ENCODE peak calls at places on chromosomes 5 and 9, in ten cellular contexts. F is mammary epithelial cell, C is stomach, M is H1, X is tibial nerve, L is vagina, G is A549, S is uterus, D is astrocyte, K is heart right ventricle. B is an unnamed sample.

GRCh38 chr5:157554180-157555030 is 21.2 kb downstream of the ADAM19 start:
- DNase-seq in M (no peak), C (no peak), F (no peak), K (no peak), X (no peak), G (no peak), D (no peak), L (no peak), S (no peak), B (no peak)

GRCh38 chr5:61623401-61624069 is 291.5 kb downstream of the ZSWIM6 start:
- DNase-seq in F (no peak), C (no peak), X (no peak), S (no peak), K (no peak), L (no peak), M (no peak), D (peak; percentile 12), G (peak; percentile 60), B (no peak)

GRCh38 chr9:84255701-84256100 is 84.9 kb downstream of the SLC28A3 start:
- DNase-seq in L (no peak), G (no peak), S (no peak), C (no peak), F (no peak), X (no peak), D (no peak), M (no peak), K (no peak), B (no peak)

GRCh38 chr5:33334829-33335228 is 105.9 kb upstream of the TARS1 start:
- DNase-seq in M (no peak), K (no peak), L (no peak), F (no peak), S (no peak), C (no peak), G (no peak), D (no peak), X (no peak), B (no peak)

GRCh38 chr9:124595743-124596142 is 88.5 kb upstream of the NR5A1 start:
- DNase-seq in C (no peak), F (no peak), K (no peak), G (peak; percentile 16), D (no peak), M (no peak), X (no peak), L (no peak), S (no peak), B (no peak)

GRCh38 chr5:119522841-119523240 is 70.5 kb downstream of the HSD17B4 start:
- DNase-seq in K (no peak), L (no peak), X (no peak), D (no peak), S (no peak), C (no peak), M (no peak), G (no peak), F (no peak), B (no peak)

GRCh38 chr9:136204838-136205706 is at the start of gene LHX3:
- DNase-seq in C (no peak), K (no peak), G (no peak), L (no peak), M (peak; percentile 83), S (no peak), D (no peak), X (no peak), F (no peak), B (no peak)

GRCh38 chr9:72557549-72557948 is 36.1 kb downstream of the TMC1 start:
- DNase-seq in F (peak; percentile 97), S (peak; percentile 39), M (no peak), L (peak; percentile 94), C (no peak), K (no peak), D (peak; percentile 91), X (no peak), G (peak; percentile 98), B (no peak)

GRCh38 chr5:135251099-135251498 is 147.9 kb downstream of the MACROH2A1 start:
- DNase-seq in C (no peak), G (no peak), X (no peak), L (peak; percentile 40), S (no peak), D (no peak), M (peak; percentile 16), F (no peak), K (no peak), B (no peak)

GRCh38 chr5:39132128-39132447 is 57.9 kb upstream of the RICTOR start:
- DNase-seq in S (no peak), D (no peak), M (no peak), K (no peak), C (no peak), F (peak; percentile 35), G (no peak), L (no peak), X (no peak), B (no peak)

GRCh38 chr5:1056611-1057484 is 48.2 kb downstream of the NKD2 start:
- DNase-seq in M (no peak), L (no peak), C (no peak), G (no peak), X (no peak), S (no peak), K (peak; percentile 9), F (no peak), D (no peak), B (peak; percentile 42)

GRCh38 chr9:37468620-37469019 is 3.4 kb upstream of the ZBTB5 start:
- DNase-seq in M (no peak), C (no peak), S (no peak), K (no peak), L (no peak), F (no peak), G (peak; percentile 32), X (no peak), D (no peak), B (no peak)

GRCh38 chr9:37464426-37465248 is 613 bp downstream of the ZBTB5 start:
- DNase-seq in K (peak; percentile 77), L (peak; percentile 94), S (no peak), C (peak; percentile 72), M (peak; percentile 93), F (peak; percentile 85), G (no peak), D (peak; percentile 56), X (peak; percentile 53), B (peak; percentile 85)

GRCh38 chr9:37466037-37466709 is 923 bp upstream of the ZBTB5 start:
- DNase-seq in D (peak; percentile 68), S (peak; percentile 71), C (peak; percentile 74), G (peak; percentile 93), M (peak; percentile 82), X (peak; percentile 23), K (peak; percentile 64), L (peak; percentile 93), F (peak; percentile 78), B (peak; percentile 90)

GRCh38 chr9:37465249-37466036 is at the start of gene ZBTB5:
- DNase-seq in C (peak; percentile 99), S (peak; percentile 99), D (peak; percentile 100), M (peak; percentile 96), L (peak; percentile 100), G (peak; percentile 100), X (peak; percentile 99), F (peak; percentile 100), K (peak; percentile 98), B (peak; percentile 99)

DNA sequence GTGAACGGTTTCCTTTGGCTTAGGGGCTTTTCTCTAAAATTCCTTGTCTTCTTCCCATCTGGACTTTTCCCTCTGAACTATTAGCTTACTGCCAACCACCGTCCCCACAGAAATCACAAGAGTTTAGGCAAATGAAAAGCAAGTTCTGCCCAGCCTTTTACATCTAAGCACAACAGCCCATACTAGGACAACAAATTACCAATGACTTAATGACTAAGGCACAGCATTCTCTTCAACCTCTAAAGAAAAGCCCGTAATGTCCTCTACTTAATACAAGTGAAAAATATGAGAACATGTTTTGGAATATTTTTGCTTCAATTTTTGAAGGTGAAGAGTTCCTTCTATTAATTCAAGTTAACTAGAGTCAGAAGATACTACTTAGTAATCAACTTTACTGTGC is 1.2 kb downstream of the ZBTB5 start:
- DNase-seq in M (no peak), C (no peak), K (no peak), L (no peak), F (no peak), G (no peak), D (no peak), X (no peak), S (no peak), B (no peak)
- H3K27ac ChIP-seq in M (no peak overlapping the region), C (peak overlapping the region; percentile 98), K (peak overlapping the region; percentile 93), L (peak overlapping the region; percentile 97), F (peak overlapping the region; percentile 91), G (peak overlapping the region; percentile 99), D (peak overlapping the region; percentile 96), X (peak overlapping the region; percentile 97), S (peak overlapping the region; percentile 93), B (no peak overlapping the region)

GRCh38 chr9:88998506-88998905 is 7.2 kb downstream of the S1PR3 start:
- DNase-seq in X (no peak), F (no peak), K (no peak), M (peak; percentile 11), G (no peak), C (no peak), D (no peak), S (no peak), L (peak; percentile 11), B (no peak)
- H3K27ac ChIP-seq in X (peak overlapping the region; percentile 83), F (no peak overlapping the region), K (peak overlapping the region; percentile 57), M (no peak overlapping the region), G (peak overlapping the region; percentile 3), C (peak overlapping the region; percentile 23), D (no peak overlapping the region), S (peak overlapping the region; percentile 49), L (peak overlapping the region; percentile 79), B (peak overlapping the region; percentile 15)

GRCh38 chr5:113084402-113085083 is 107.9 kb downstream of the DCP2 start:
- DNase-seq in S (no peak), L (peak; percentile 77), F (no peak), D (no peak), C (no peak), X (no peak), M (no peak), G (no peak), K (no peak), B (no peak)
- H3K27ac ChIP-seq in S (no peak overlapping the region), L (no peak overlapping the region), F (no peak overlapping the region), D (no peak overlapping the region), C (no peak overlapping the region), X (no peak overlapping the region), M (no peak overlapping the region), G (no peak overlapping the region), K (peak overlapping the region; percentile 32), B (no peak overlapping the region)

GRCh38 chr9:121278535-121279169 is 10.7 kb downstream of the GSN start:
- DNase-seq in S (peak; percentile 78), X (peak; percentile 63), F (peak; percentile 98), M (no peak), L (peak; percentile 97), K (no peak), C (peak; percentile 58), D (peak; percentile 99), G (peak; percentile 75), B (no peak)

GRCh38 chr9:121279841-121280388 is 12.0 kb downstream of the GSN start:
- DNase-seq in M (no peak), L (no peak), C (no peak), S (no peak), D (no peak), X (peak; percentile 13), K (no peak), G (no peak), F (no peak), B (no peak)

GRCh38 chr9:121277026-121277425 is 9.1 kb downstream of the GSN start:
- DNase-seq in L (no peak), M (no peak), S (no peak), K (no peak), D (no peak), G (no peak), X (no peak), F (no peak), C (no peak), B (no peak)

GRCh38 chr9:121275781-121276658 is 8.1 kb downstream of the GSN start:
- DNase-seq in S (no peak), M (no peak), K (no peak), D (no peak), X (no peak), F (no peak), L (no peak), G (no peak), C (no peak), B (no peak)

GRCh38 chr9:121277518-121278275 is 9.7 kb downstream of the GSN start:
- DNase-seq in M (no peak), K (no peak), D (peak; percentile 74), C (no peak), L (no peak), S (no peak), X (no peak), F (peak; percentile 37), G (no peak), B (no peak)
- H3K27ac ChIP-seq in M (no peak overlapping the region), K (peak overlapping the region; percentile 98), D (peak overlapping the region; percentile 91), C (peak overlapping the region; percentile 97), L (peak overlapping the region; percentile 97), S (peak overlapping the region; percentile 100), X (peak overlapping the region; percentile 98), F (peak overlapping the region; percentile 90), G (peak overlapping the region; percentile 58), B (peak overlapping the region; percentile 98)

B was measured in aorta.